ENCODE peak calls at places on chromosome 5, in seven cellular contexts. A is pancreas, D is fibroblast of the aortic adventitia, W is A549, Z is tibial artery, K is MM.1S, Q is GM06990. O is an unnamed sample.

GRCh38 chr5:133992429-133993151 is 12.2 kb downstream of the VDAC1 start:
- DNase-seq in A (no peak), D (no peak), W (no peak), Z (peak), K (no peak), Q (no peak), O (no peak)

GRCh38 chr5:9898319-9898718 is 268.2 kb upstream of the TAS2R1 start:
- DNase-seq in A (peak), D (peak), W (peak), Z (no peak), K (no peak), Q (no peak), O (peak)

GRCh38 chr5:93193756-93194155 is 387.3 kb downstream of the NR2F1-AS1 start:
- DNase-seq in A (no peak), D (no peak), W (no peak), Z (no peak), K (peak), Q (no peak), O (no peak)

GRCh38 chr5:157336423-157336744 is 70.5 kb downstream of the CYFIP2 start:
- DNase-seq in A (no peak), D (no peak), W (no peak), Z (no peak), K (no peak), Q (no peak), O (no peak)

GRCh38 chr5:172283862-172284274 is 304 bp upstream of the UBTD2 start:
- DNase-seq in A (peak), D (peak), W (peak), Z (peak), K (peak), Q (peak), O (peak)

GRCh38 chr5:3180610-3181009 is 415.0 kb upstream of the IRX1 start:
- DNase-seq in A (no peak), D (no peak), W (no peak), Z (no peak), K (no peak), Q (no peak), O (no peak)

GRCh38 chr5:119359737-119360413 is 4.1 kb downstream of the TNFAIP8 start:
- DNase-seq in A (no peak), D (no peak), W (no peak), Z (no peak), K (no peak), Q (no peak), O (no peak)

GRCh38 chr5:74063821-74064598 is 438.0 kb downstream of the ARHGEF28 start:
- DNase-seq in A (no peak), D (peak), W (peak), Z (no peak), K (no peak), Q (no peak), O (peak)

GRCh38 chr5:128201065-128201926 is 117.7 kb downstream of the SLC12A2 start:
- DNase-seq in A (peak), D (peak), W (peak), Z (peak), K (peak), Q (peak), O (peak)

GRCh38 chr5:80326468-80326867 is 6.7 kb downstream of the SPZ1 start:
- DNase-seq in A (no peak), D (no peak), W (no peak), Z (no peak), K (no peak), Q (no peak), O (no peak)

GRCh38 chr5:14722923-14723322 is 58.4 kb downstream of the OTULIN start:
- DNase-seq in A (no peak), D (no peak), W (no peak), Z (no peak), K (no peak), Q (no peak), O (no peak)

GRCh38 chr5:79811904-79812303 is 122.3 kb downstream of the CMYA5 start:
- DNase-seq in A (no peak), D (no peak), W (no peak), Z (no peak), K (no peak), Q (no peak), O (no peak)

GRCh38 chr5:163645421-163646416 is 140.3 kb downstream of the MAT2B start:
- DNase-seq in A (no peak), D (no peak), W (no peak), Z (no peak), K (no peak), Q (no peak), O (no peak)

GRCh38 chr5:14118551-14119320 is 24.4 kb upstream of the TRIO start:
- DNase-seq in A (no peak), D (no peak), W (no peak), Z (no peak), K (no peak), Q (no peak), O (no peak)

GRCh38 chr5:77211013-77211690 is 672 bp downstream of the PDE8B start:
- DNase-seq in A (no peak), D (no peak), W (no peak), Z (no peak), K (no peak), Q (no peak), O (no peak)

GRCh38 chr5:113246371-113246870 is 188.4 kb downstream of the TSSK1B start:
- DNase-seq in A (no peak), D (peak), W (no peak), Z (no peak), K (no peak), Q (no peak), O (peak)

GRCh38 chr5:115069087-115069968 is 100.4 kb downstream of the TRIM36 start:
- DNase-seq in A (no peak), D (peak), W (peak), Z (no peak), K (peak), Q (peak), O (peak)

GRCh38 chr5:6573651-6574101 is 59.2 kb downstream of the NSUN2 start:
- DNase-seq in A (no peak), D (no peak), W (no peak), Z (no peak), K (no peak), Q (no peak), O (no peak)

GRCh38 chr5:154465169-154465568 is 12.9 kb downstream of the HAND1 start:
- DNase-seq in A (no peak), D (peak), W (peak), Z (no peak), K (no peak), Q (no peak), O (peak)

GRCh38 chr5:125503958-125504357 is 757.5 kb upstream of the ZNF608 start:
- DNase-seq in A (no peak), D (no peak), W (no peak), Z (no peak), K (no peak), Q (no peak), O (no peak)

GRCh38 chr5:132011561-132012384 is at the start of gene ACSL6:
- DNase-seq in A (peak), D (no peak), W (no peak), Z (peak), K (no peak), Q (no peak), O (no peak)

GRCh38 chr5:153496835-153497234 is 6.4 kb downstream of the GRIA1 start:
- DNase-seq in A (no peak), D (peak), W (peak), Z (no peak), K (peak), Q (no peak), O (peak)

GRCh38 chr5:45694255-45694834 is 1.8 kb downstream of the HCN1 start:
- DNase-seq in A (no peak), D (no peak), W (no peak), Z (no peak), K (no peak), Q (no peak), O (peak)

GRCh38 chr5:116358015-116358523 is 216.6 kb downstream of the SEMA6A start:
- DNase-seq in A (no peak), D (no peak), W (no peak), Z (no peak), K (no peak), Q (no peak), O (no peak)

GRCh38 chr5:91373016-91373415 is 10.1 kb downstream of the ARRDC3 start:
- DNase-seq in A (no peak), D (peak), W (no peak), Z (no peak), K (no peak), Q (no peak), O (no peak)

DNA sequence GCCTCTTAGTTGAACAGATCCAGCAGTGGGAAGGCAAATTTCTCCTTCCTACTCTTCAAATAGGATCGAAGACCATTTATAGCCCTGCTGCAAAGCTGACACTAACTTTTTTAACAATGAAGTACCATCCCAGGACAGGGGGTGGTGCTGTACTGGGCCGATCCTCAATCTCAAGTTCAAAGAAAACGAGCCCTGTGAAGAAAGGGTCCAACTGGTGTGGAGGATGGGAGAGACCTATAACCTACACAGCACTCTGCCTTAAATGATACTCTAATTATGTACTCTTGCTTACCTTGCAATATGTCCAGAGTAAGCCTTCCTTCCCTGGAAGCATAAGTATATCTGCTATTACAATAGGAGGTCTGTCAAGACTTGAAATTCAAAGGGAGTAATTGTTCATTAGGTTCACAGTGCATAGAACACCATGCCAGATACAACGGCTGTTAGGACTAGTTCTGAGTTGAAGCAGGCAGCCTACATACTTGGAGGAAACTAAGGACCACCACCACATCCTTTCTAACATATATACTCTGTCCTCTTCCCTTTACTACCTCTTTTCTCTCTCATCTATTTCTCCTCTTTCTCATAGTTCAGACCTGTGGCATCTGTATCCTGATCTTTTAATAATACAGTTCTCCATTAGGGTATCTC is 6.2 kb downstream of the ETF1 start:
- DNase-seq in A (no peak), D (no peak), W (peak), Z (no peak), K (no peak), Q (no peak), O (peak)
- TF ChIP-seq CTCF in A (no peak), D (peak), W (peak), Z (no peak), K (peak), Q (peak), O (peak)

GRCh38 chr5:472656-473343 is 29.8 kb downstream of the EXOC3 start:
- DNase-seq in A (peak), D (peak), W (peak), Z (peak), K (peak), Q (peak), O (peak)
- H3K4me3 ChIP-seq in A (peak), D (peak), W (peak), Z (peak), K (peak), Q (peak), O (peak)

GRCh38 chr5:100175346-100175745 is 359.8 kb upstream of the FAM174A start:
- DNase-seq in A (no peak), D (no peak), W (no peak), Z (no peak), K (no peak), Q (no peak), O (no peak)
- TF ChIP-seq CTCF in A (no peak), D (no peak), W (no peak), Z (no peak), K (no peak), Q (no peak), O (no peak)

DNA sequence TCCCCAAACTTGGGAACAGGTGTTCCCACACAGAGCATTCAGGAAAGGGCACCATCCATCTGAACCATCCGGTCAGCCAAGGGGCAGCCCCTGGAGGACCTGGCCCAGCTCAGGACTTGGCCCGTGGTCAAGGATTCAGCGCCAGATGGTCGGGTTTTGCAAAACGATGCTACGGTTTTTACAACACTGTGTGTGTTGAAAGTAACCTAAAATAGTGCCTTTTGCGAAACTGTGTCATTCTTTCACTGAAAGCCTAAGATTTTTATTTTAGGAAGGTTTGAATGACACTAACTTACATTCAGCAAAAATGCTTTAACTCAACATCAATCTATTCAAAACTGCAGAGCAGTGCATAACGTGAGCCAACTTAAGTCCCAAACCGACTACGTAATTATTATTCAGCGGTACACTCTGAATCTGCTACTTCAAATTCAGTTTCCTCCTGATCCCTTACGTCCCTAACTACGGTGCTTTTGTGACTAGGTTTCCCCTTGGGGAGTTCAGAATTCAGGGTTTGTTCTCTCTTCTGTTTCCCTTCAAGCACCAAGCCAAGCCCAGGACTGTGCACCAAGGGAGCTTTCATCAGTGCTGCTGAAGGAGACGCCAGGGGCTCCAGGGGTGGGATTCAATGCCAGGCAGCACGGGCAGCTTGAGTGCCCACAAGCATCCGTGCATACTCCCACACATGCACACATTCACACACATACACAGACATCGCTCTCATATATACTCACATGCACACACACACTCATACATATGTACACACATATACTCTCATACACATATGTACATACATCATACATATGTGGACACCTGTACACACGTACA is 25.8 kb downstream of the LPCAT1 start:
- DNase-seq in A (no peak), D (peak), W (no peak), Z (no peak), K (peak), Q (peak), O (peak)
- H3K4me3 ChIP-seq in A (no peak), D (no peak), W (no peak), Z (no peak), K (peak), Q (peak), O (no peak)

GRCh38 chr5:149581192-149581861 is at the start of gene ARHGEF37:
- DNase-seq in A (peak), D (peak), W (peak), Z (peak), K (no peak), Q (peak), O (peak)
- TF ChIP-seq CTCF in A (no peak), D (no peak), W (no peak), Z (no peak), K (no peak), Q (no peak), O (no peak)

DNA sequence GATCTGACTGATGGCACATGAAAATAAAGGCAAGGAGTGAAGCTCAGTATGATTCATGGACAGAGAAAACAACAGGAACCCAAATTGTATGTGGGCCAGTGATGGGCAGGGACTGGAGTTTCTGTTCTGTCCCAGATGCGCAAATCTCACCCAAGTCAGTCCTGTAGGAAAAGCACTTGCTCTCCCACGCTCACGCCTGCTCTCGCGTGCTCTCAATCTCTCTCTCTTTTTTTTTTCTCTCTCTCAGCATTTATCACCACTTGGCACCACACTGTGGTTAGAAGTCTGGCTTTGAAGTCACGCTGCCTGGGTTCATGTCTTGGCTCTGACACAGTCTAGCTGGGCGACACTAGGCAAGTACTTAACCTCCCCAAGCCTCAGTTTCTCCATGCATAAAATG is 106.5 kb upstream of the LRRTM2 start:
- DNase-seq in A (no peak), D (peak), W (no peak), Z (no peak), K (no peak), Q (no peak), O (peak)
- H3K4me3 ChIP-seq in A (no peak), D (no peak), W (no peak), Z (no peak), K (no peak), Q (no peak), O (no peak)

DNA sequence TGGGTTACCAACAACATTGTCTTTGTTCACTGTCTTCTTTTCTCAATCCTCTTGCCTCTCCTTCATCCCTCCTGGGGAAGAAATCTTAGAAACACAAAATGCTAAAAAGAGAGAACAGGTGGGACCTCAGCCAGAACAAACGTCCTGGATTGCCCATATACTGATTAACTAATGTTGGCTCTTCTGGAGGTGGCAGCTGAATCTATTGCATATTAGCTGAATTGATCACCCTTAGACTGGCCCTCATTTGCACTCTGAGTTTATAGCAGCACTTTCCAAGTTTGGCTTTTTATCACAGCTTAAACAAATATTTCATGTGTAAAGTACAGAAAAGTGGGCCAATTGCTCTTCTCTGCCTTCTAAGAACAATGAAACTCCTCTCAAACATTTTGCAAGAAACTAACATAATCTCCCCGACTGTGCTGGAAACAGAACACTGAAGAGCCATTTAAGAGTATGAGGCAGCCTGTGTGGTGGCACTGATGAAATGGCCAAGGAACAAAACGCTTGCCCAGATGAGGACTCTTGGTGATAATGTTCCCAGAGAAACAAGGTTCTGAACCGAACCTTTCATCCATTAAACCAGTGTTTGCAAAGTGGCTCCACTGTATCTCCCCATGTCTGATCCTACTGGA is 83.0 kb upstream of the LIFR start:
- DNase-seq in A (no peak), D (peak), W (no peak), Z (no peak), K (no peak), Q (no peak), O (no peak)
- TF ChIP-seq CTCF in A (no peak), D (no peak), W (no peak), Z (no peak), K (no peak), Q (no peak), O (no peak)

GRCh38 chr5:58452566-58453258 is 7.2 kb downstream of the PLK2 start:
- DNase-seq in A (no peak), D (no peak), W (peak), Z (no peak), K (no peak), Q (no peak), O (no peak)
- H3K4me3 ChIP-seq in A (no peak), D (peak), W (peak), Z (no peak), K (no peak), Q (no peak), O (no peak)

DNA sequence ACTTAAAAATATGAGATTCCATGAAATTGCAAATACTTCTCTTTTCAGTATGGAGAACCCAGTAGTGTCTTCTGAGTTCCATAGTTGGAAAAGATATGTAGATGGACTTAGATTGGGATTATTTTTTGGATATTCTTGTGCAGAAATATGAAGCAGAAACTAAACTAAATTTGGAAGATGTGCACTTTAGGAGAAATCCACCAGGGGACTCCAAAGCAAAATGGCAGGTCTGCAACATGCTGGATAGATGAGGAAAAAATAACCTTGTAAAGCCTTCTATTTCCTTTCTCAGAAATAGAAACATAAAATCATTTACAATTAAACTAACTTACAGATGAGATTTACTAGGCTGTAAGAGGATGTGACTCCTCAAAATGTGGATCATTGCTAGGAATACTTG is 49.2 kb upstream of the MINAR2 start:
- DNase-seq in A (no peak), D (no peak), W (no peak), Z (no peak), K (no peak), Q (no peak), O (peak)
- TF ChIP-seq CTCF in A (no peak), D (peak), W (no peak), Z (no peak), K (peak), Q (no peak), O (peak)

DNA sequence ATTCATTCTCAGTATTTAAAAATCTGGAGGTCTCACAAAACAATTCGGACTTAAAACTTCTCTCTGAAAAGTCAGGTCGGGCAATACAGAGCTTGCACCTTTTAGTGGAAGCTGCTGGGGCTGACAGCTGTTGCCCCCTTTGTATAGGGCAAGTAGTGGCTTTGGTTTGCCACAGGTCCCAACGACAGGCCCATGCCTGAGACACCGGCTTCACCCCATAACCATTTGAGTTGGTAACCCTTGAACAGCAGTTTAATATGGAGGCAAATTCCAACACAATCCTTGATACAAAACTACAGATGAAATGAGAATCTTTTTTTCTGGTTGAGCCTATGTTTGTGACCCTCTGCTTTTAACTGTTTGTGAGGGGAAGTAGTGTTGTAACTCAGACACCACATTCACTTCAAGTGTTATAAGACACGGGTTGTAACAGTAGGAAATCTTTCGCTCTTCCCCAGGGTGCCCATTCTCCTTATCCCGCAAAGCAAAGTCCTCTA is 763 bp upstream of the GLRX start:
- DNase-seq in A (no peak), D (no peak), W (no peak), Z (no peak), K (no peak), Q (no peak), O (no peak)
- H3K4me3 ChIP-seq in A (peak), D (peak), W (peak), Z (peak), K (peak), Q (peak), O (peak)

O was measured in fibroblast of mammary gland.